ENCODE peak calls at places on chromosome 22, in six cellular contexts. P, V, Y, A, R and C are unnamed samples.

GRCh38 chr22:30079952-30080533 is at the start of gene HORMAD2:
- DNase-seq in R (no peak), Y (peak; percentile 23), V (no peak), P (no peak), A (no peak), C (no peak)

GRCh38 chr22:23240639-23241389 is 60.5 kb downstream of the BCR start:
- DNase-seq in V (no peak), P (no peak), A (no peak), R (no peak), Y (peak; percentile 62), C (no peak)

GRCh38 chr22:40498454-40499186 is 128.2 kb downstream of the SGSM3 start:
- DNase-seq in V (no peak), Y (no peak), P (no peak), R (no peak), A (peak; percentile 91), C (no peak)

GRCh38 chr22:49400136-49400865 is 427.4 kb downstream of the BRD1 start:
- DNase-seq in Y (no peak), R (no peak), P (no peak), A (no peak), V (no peak), C (no peak)

GRCh38 chr22:47822459-47822858 is 1060.0 kb downstream of the TBC1D22A start:
- DNase-seq in A (no peak), V (no peak), R (no peak), P (no peak), Y (no peak), C (no peak)

GRCh38 chr22:45172872-45173585 is 9.3 kb downstream of the NUP50 start:
- DNase-seq in Y (no peak), A (no peak), V (no peak), P (no peak), R (no peak), C (no peak)

GRCh38 chr22:26273011-26273675 is 103.9 kb downstream of the SEZ6L start:
- DNase-seq in R (no peak), V (no peak), Y (no peak), A (no peak), P (no peak), C (no peak)

GRCh38 chr22:46445771-46446485 is 91.5 kb downstream of the CELSR1 start:
- DNase-seq in A (no peak), P (no peak), R (no peak), Y (no peak), V (no peak), C (no peak)

GRCh38 chr22:37328017-37328416 is 45.7 kb downstream of the CYTH4 start:
- DNase-seq in V (no peak), Y (no peak), R (no peak), A (peak; percentile 96), P (no peak), C (no peak)

GRCh38 chr22:30078320-30079311 is 1.6 kb upstream of the HORMAD2 start:
- DNase-seq in R (no peak), P (no peak), Y (no peak), V (no peak), A (no peak), C (peak; percentile 10)

GRCh38 chr22:28917747-28918543 is 34.6 kb downstream of the ZNRF3 start:
- DNase-seq in R (no peak), V (no peak), P (no peak), Y (peak; percentile 54), A (peak; percentile 74), C (no peak)

GRCh38 chr22:27919943-27920755 is 1.1 kb upstream of the PITPNB start:
- DNase-seq in V (peak; percentile 36), Y (peak; percentile 33), P (no peak), A (no peak), R (peak; percentile 29), C (no peak)

GRCh38 chr22:38519453-38520250 is 13.5 kb upstream of the DDX17 start:
- DNase-seq in R (no peak), P (no peak), Y (no peak), A (no peak), V (no peak), C (no peak)

GRCh38 chr22:17562906-17563870 is at the start of gene SLC25A18:
- DNase-seq in A (no peak), P (no peak), R (peak; percentile 66), Y (no peak), V (no peak), C (no peak)

GRCh38 chr22:50546326-50547230 is 879 bp downstream of the KLHDC7B start:
- DNase-seq in R (no peak), P (no peak), V (no peak), Y (peak; percentile 47), A (no peak), C (no peak)

GRCh38 chr22:47835726-47836125 is 1073.3 kb downstream of the TBC1D22A start:
- DNase-seq in V (no peak), P (no peak), Y (no peak), A (peak; percentile 18), R (no peak), C (no peak)

GRCh38 chr22:22848364-22848866 is 39.2 kb upstream of the IGLL5 start:
- DNase-seq in V (peak; percentile 61), R (peak; percentile 34), A (peak; percentile 56), Y (peak; percentile 78), P (peak; percentile 54), C (peak; percentile 49)

GRCh38 chr22:42996646-42997365 is 18.1 kb downstream of the PACSIN2 start:
- DNase-seq in R (peak; percentile 45), P (no peak), A (no peak), V (no peak), Y (no peak), C (no peak)

GRCh38 chr22:23384451-23384850 is 195.6 kb downstream of the IGLL1 start:
- DNase-seq in A (no peak), P (no peak), R (no peak), V (no peak), Y (no peak), C (no peak)

GRCh38 chr22:48485144-48486135 is 1342.2 kb downstream of the BRD1 start:
- DNase-seq in R (no peak), A (no peak), V (no peak), P (no peak), Y (no peak), C (no peak)

GRCh38 chr22:50481440-50482106 is at the start of gene ADM2:
- DNase-seq in P (peak; percentile 61), V (peak; percentile 42), Y (peak; percentile 84), R (no peak), A (no peak), C (peak; percentile 73)